ENCODE peak calls at places on chromosomes 11 and 22, in eight cellular contexts. T is adrenal gland, O is ovary, I is IMR-90, Y is uterus, H is A549, E is H1, L is Peyer's patch. C is an unnamed sample.

GRCh38 chr11:88341852-88342251 is 4.3 kb upstream of the CTSC start:
- DNase-seq in T (no peak), O (no peak), I (no peak), Y (no peak), H (no peak), E (no peak), L (no peak), C (no peak)

GRCh38 chr22:31715157-31715778 is 34.7 kb downstream of the PRR14L start:
- DNase-seq in T (peak; percentile 11), O (no peak), I (no peak), Y (no peak), H (no peak), E (no peak), L (no peak), C (no peak)

GRCh38 chr11:45025716-45026492 is 75.2 kb upstream of the TP53I11 start:
- DNase-seq in T (peak; percentile 75), O (no peak), I (peak; percentile 22), Y (peak; percentile 37), H (no peak), E (no peak), L (peak; percentile 70), C (no peak)

GRCh38 chr11:73217131-73217809 is 811 bp upstream of the P2RY2 start:
- DNase-seq in T (peak; percentile 62), O (peak; percentile 59), I (no peak), Y (no peak), H (no peak), E (no peak), L (no peak), C (no peak)

GRCh38 chr11:95968585-95968984 is 44.7 kb upstream of the MTMR2 start:
- DNase-seq in T (no peak), O (no peak), I (peak; percentile 12), Y (no peak), H (no peak), E (no peak), L (no peak), C (no peak)

GRCh38 chr11:126167476-126167875 is 44.0 kb downstream of the RPUSD4 start:
- DNase-seq in T (no peak), O (no peak), I (no peak), Y (no peak), H (no peak), E (no peak), L (no peak), C (no peak)

GRCh38 chr22:27983361-27983791 is 64.3 kb upstream of the PITPNB start:
- DNase-seq in T (no peak), O (no peak), I (no peak), Y (peak; percentile 16), H (no peak), E (no peak), L (peak; percentile 27), C (no peak)

GRCh38 chr11:66559141-66559861 is 9.1 kb downstream of the CTSF start:
- DNase-seq in T (peak; percentile 61), O (peak; percentile 70), I (no peak), Y (peak; percentile 46), H (no peak), E (no peak), L (no peak), C (no peak)

GRCh38 chr22:41302016-41302767 is 867 bp downstream of the ZC3H7B start:
- DNase-seq in T (no peak), O (peak; percentile 58), I (no peak), Y (no peak), H (no peak), E (no peak), L (no peak), C (no peak)

GRCh38 chr22:38176170-38176741 is 5.4 kb downstream of the PLA2G6 start:
- DNase-seq in T (peak; percentile 82), O (peak; percentile 62), I (peak; percentile 98), Y (peak; percentile 77), H (no peak), E (no peak), L (peak; percentile 70), C (peak; percentile 40)

GRCh38 chr11:113664981-113665710 is 41.0 kb downstream of the TMPRSS5 start:
- DNase-seq in T (no peak), O (no peak), I (no peak), Y (no peak), H (no peak), E (no peak), L (no peak), C (no peak)

GRCh38 chr11:62539238-62539925 is 7.2 kb downstream of the AHNAK start:
- DNase-seq in T (peak; percentile 67), O (peak; percentile 85), I (peak; percentile 93), Y (peak; percentile 91), H (peak; percentile 56), E (no peak), L (peak; percentile 78), C (no peak)

GRCh38 chr11:27025312-27025955 is 15.2 kb upstream of the BBOX1 start:
- DNase-seq in T (no peak), O (no peak), I (no peak), Y (no peak), H (no peak), E (no peak), L (no peak), C (no peak)

GRCh38 chr11:86800076-86800955 is at the start of gene PRSS23:
- DNase-seq in T (peak; percentile 71), O (peak; percentile 81), I (peak; percentile 44), Y (peak; percentile 73), H (peak; percentile 70), E (no peak), L (peak; percentile 60), C (no peak)
- H3K4me3 ChIP-seq in T (no peak within 1 kb of the TSS), O (peak within 1 kb of the TSS; percentile 76), I (peak within 1 kb of the TSS; percentile 82), Y (peak within 1 kb of the TSS; percentile 60), H (peak within 1 kb of the TSS; percentile 85), E (peak within 1 kb of the TSS; percentile 54), L (peak within 1 kb of the TSS; percentile 69), C (peak within 1 kb of the TSS; percentile 55)

GRCh38 chr11:60280412-60280811 is at the start of gene MS4A4A:
- DNase-seq in T (peak; percentile 37), O (no peak), I (no peak), Y (no peak), H (no peak), E (no peak), L (peak; percentile 56), C (no peak)
- TF ChIP-seq POLR2A in T (peak; percentile 11), O (no peak), I (no peak), Y (no peak), H (no peak), E (no peak), L (no peak), C (no peak)

GRCh38 chr22:47101321-47101885 is 339.0 kb downstream of the TBC1D22A start:
- DNase-seq in T (no peak), O (no peak), I (no peak), Y (no peak), H (no peak), E (no peak), L (no peak), C (no peak)

GRCh38 chr22:47102081-47102480 is 339.6 kb downstream of the TBC1D22A start:
- DNase-seq in T (no peak), O (no peak), I (no peak), Y (no peak), H (no peak), E (no peak), L (no peak), C (no peak)

GRCh38 chr22:47100646-47101045 is 338.2 kb downstream of the TBC1D22A start:
- DNase-seq in T (no peak), O (no peak), I (no peak), Y (no peak), H (no peak), E (no peak), L (no peak), C (no peak)

GRCh38 chr22:47105085-47105484 is 342.6 kb downstream of the TBC1D22A start:
- DNase-seq in T (no peak), O (no peak), I (no peak), Y (no peak), H (no peak), E (no peak), L (no peak), C (no peak)

GRCh38 chr22:47102648-47103047 is 340.2 kb downstream of the TBC1D22A start:
- DNase-seq in T (no peak), O (no peak), I (peak; percentile 12), Y (no peak), H (no peak), E (peak; percentile 34), L (no peak), C (no peak)
- H3K4me3 ChIP-seq in T (no peak overlapping the region), O (no peak overlapping the region), I (no peak overlapping the region), Y (no peak overlapping the region), H (no peak overlapping the region), E (no peak overlapping the region), L (no peak overlapping the region), C (no peak overlapping the region)

GRCh38 chr22:30397656-30398635 is 1.1 kb downstream of the SEC14L2 start:
- DNase-seq in T (no peak), O (no peak), I (no peak), Y (no peak), H (no peak), E (no peak), L (no peak), C (no peak)
- TF ChIP-seq POLR2A in T (no peak), O (no peak), I (no peak), Y (no peak), H (no peak), E (no peak), L (no peak), C (no peak)

DNA sequence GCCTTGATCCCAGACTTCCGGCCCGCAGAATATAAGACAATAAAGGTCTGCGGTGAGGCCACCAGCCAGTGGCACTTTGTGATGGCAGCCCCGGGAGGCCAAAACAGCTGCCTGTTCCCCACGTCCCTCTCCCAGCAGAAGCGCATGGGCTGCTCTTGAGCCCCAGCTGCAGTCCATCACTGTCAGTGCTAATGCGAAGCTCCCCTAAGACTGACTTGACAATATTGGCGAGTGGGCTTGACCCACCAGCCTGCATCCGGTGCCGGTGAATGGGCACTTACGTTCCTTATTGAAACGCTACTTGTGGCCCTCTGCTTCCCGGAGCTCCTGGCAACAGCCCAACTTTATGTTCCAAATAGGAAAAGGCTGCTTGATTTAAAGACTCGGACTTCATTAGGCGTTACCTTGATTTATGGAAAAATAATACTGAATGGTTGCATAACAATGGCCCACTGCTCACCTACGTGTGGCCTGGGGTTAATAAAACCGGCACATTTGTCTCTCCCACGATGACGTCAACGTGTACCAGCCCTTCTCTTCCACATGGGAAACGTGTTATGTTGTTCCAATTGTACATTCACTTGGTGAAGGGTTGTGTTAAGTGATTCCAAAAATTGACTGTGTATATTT is 93.4 kb upstream of the SEPTIN5 start:
- DNase-seq in T (peak; percentile 30), O (no peak), I (no peak), Y (peak; percentile 62), H (no peak), E (no peak), L (no peak), C (no peak)
- H3K4me3 ChIP-seq in T (no peak overlapping the region), O (no peak overlapping the region), I (no peak overlapping the region), Y (no peak overlapping the region), H (no peak overlapping the region), E (no peak overlapping the region), L (no peak overlapping the region), C (no peak overlapping the region)

GRCh38 chr22:39490966-39491680 is 11.0 kb upstream of the MIEF1 start:
- DNase-seq in T (no peak), O (no peak), I (no peak), Y (no peak), H (no peak), E (no peak), L (no peak), C (no peak)
- TF ChIP-seq POLR2A in T (no peak), O (no peak), I (no peak), Y (no peak), H (no peak), E (no peak), L (no peak), C (no peak)

C was measured in esophagus squamous epithelium.